ENCODE peak calls at places on chromosomes 1 and 21, in four cellular contexts. E, M, O and S are unnamed samples.

GRCh38 chr1:119488216-119488615 is 18.8 kb upstream of the HSD3B1 start:
- DNase-seq in E (no peak), O (no peak), M (no peak), S (no peak)

GRCh38 chr1:170030212-170030611 is 44.3 kb downstream of the KIFAP3 start:
- DNase-seq in O (no peak), M (no peak), E (no peak), S (no peak)

GRCh38 chr1:161816201-161816600 is 50.1 kb downstream of the ATF6 start:
- DNase-seq in O (peak), M (no peak), E (no peak), S (no peak)

GRCh38 chr1:34763142-34763781 is 3.7 kb downstream of the GJB4 start:
- DNase-seq in E (no peak), M (no peak), O (peak), S (no peak)

GRCh38 chr21:44872568-44873355 is 728 bp downstream of the PTTG1IP start:
- DNase-seq in M (no peak), O (no peak), E (no peak), S (no peak)

GRCh38 chr1:155892801-155893200 is 18.3 kb downstream of the RIT1 start:
- DNase-seq in E (no peak), M (no peak), O (no peak), S (no peak)

GRCh38 chr1:195733826-195734225 is 874.4 kb downstream of the KCNT2 start:
- DNase-seq in E (no peak), O (peak), M (peak), S (peak)

GRCh38 chr1:84370831-84371394 is 27.4 kb upstream of the DNASE2B start:
- DNase-seq in M (no peak), O (no peak), E (no peak), S (no peak)

GRCh38 chr1:28815533-28815932 is 3.6 kb downstream of the OPRD1 start:
- DNase-seq in E (no peak), M (no peak), O (no peak), S (no peak)

GRCh38 chr1:209229494-209230059 is 353.9 kb upstream of the CAMK1G start:
- DNase-seq in M (no peak), E (no peak), O (no peak), S (no peak)

GRCh38 chr1:185987611-185988441 is 253.6 kb downstream of the HMCN1 start:
- DNase-seq in M (no peak), O (no peak), E (no peak), S (no peak)
- TF ChIP-seq BRCA1 in M (no peak), O (no peak), E (no peak), S (no peak)

GRCh38 chr1:192951961-192952460 is 107.1 kb downstream of the UCHL5 start:
- DNase-seq in M (no peak), O (no peak), E (peak), S (no peak)
- TF ChIP-seq BRCA1 in M (no peak), O (no peak), E (no peak), S (no peak)

DNA sequence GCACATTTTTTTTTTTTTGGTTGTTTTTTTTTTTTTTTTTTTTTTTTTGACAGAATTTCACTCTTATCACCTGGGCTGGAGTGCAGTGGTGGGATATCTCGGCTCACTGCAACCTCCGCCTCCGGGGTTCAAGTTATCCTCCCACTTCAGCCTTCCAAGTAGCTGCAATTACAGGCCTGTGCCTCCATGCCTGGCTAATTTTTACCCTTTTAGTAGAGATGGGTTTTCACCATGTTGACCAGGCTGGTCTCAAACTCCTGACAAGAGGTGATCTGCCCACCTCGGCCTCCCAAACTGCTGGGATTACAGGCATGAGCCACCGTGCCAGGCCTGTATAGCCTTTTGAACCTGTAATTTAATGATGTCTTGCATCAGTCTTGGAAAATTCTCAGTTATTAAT is 25.0 kb downstream of the CR1 start:
- DNase-seq in M (no peak), O (no peak), E (no peak), S (no peak)
- TF ChIP-seq BRCA1 in M (no peak), O (no peak), E (no peak), S (no peak)

GRCh38 chr21:31801551-31802234 is 69.8 kb upstream of the SCAF4 start:
- DNase-seq in O (peak), M (no peak), E (no peak), S (no peak)
- TF ChIP-seq BRCA1 in O (no peak), M (no peak), E (no peak), S (no peak)

GRCh38 chr1:237031480-237031879 is 10.5 kb upstream of the RYR2 start:
- DNase-seq in E (no peak), M (no peak), O (no peak), S (no peak)
- TF ChIP-seq BRCA1 in E (no peak), M (no peak), O (no peak), S (no peak)